ENCODE peak calls at places on chromosomes 16 and 17, in eight cellular contexts. B is Peyer's patch, E is lower leg skin, U is transverse colon, G is ovary, A is prostate gland, S is uterus, X is tibial nerve. M is an unnamed sample.
A peak's percentile ranks its signal among the peaks of the same experiment; 100 is the strongest.

GRCh38 chr17:7383742-7384488 is 3.0 kb downstream of the TNK1 start:
- DNase-seq in E (no peak), G (peak; percentile 56), X (no peak), U (peak; percentile 54), A (no peak), S (peak; percentile 46), B (peak; percentile 75), M (no peak)

GRCh38 chr16:14409563-14409962 is 220.5 kb downstream of the PARN start:
- DNase-seq in B (no peak), U (peak; percentile 47), A (no peak), S (no peak), X (peak; percentile 27), G (no peak), E (peak; percentile 86), M (no peak)

GRCh38 chr16:50360033-50360778 is 8.6 kb downstream of the BRD7 start:
- DNase-seq in X (no peak), U (no peak), B (no peak), S (no peak), E (no peak), G (no peak), A (no peak), M (no peak)

GRCh38 chr17:48738803-48739526 is 10.4 kb upstream of the HOXB13 start:
- DNase-seq in S (no peak), X (no peak), G (no peak), A (peak; percentile 43), E (no peak), B (no peak), U (no peak), M (no peak)

GRCh38 chr17:15263206-15263579 is 1.9 kb downstream of the PMP22 start:
- DNase-seq in S (peak; percentile 88), X (peak; percentile 85), B (peak; percentile 28), E (peak; percentile 98), A (peak; percentile 12), U (peak; percentile 77), G (peak; percentile 86), M (peak; percentile 86)

GRCh38 chr17:32828822-32829221 is 48.1 kb downstream of the MYO1D start:
- DNase-seq in E (no peak), A (no peak), S (no peak), G (no peak), B (no peak), U (no peak), X (no peak), M (no peak)

GRCh38 chr17:79681628-79682261 is 49.0 kb upstream of the ENPP7 start:
- DNase-seq in S (no peak), A (no peak), B (no peak), E (no peak), U (no peak), G (no peak), X (no peak), M (no peak)

GRCh38 chr16:62853887-62854286 is 817.6 kb upstream of the CDH8 start:
- DNase-seq in A (peak; percentile 19), S (no peak), U (no peak), G (no peak), E (no peak), B (no peak), X (no peak), M (no peak)

GRCh38 chr17:62792122-62792800 is 15.9 kb downstream of the MARCHF10 start:
- DNase-seq in X (no peak), U (no peak), E (peak; percentile 56), B (no peak), G (no peak), S (no peak), A (no peak), M (peak; percentile 64)

GRCh38 chr16:11100239-11100750 is 155.7 kb downstream of the SOCS1 start:
- DNase-seq in A (no peak), U (peak; percentile 53), G (peak; percentile 74), X (peak; percentile 42), E (no peak), B (peak; percentile 30), S (peak; percentile 81), M (no peak)

GRCh38 chr16:22424161-22424937 is 49.9 kb upstream of the CDR2 start:
- DNase-seq in B (no peak), S (peak; percentile 47), E (peak; percentile 88), X (peak; percentile 20), U (peak; percentile 18), G (peak; percentile 79), A (peak; percentile 31), M (peak; percentile 89)

GRCh38 chr17:10278218-10278617 is 79.8 kb upstream of the GAS7 start:
- DNase-seq in U (no peak), E (no peak), B (no peak), X (no peak), A (no peak), S (no peak), G (no peak), M (no peak)

GRCh38 chr16:57069053-57069452 is 23.3 kb upstream of the CPNE2 start:
- DNase-seq in X (no peak), U (no peak), G (no peak), B (no peak), S (no peak), E (no peak), A (no peak), M (no peak)

GRCh38 chr17:13601776-13602551 is at the start of gene HS3ST3A1:
- DNase-seq in B (no peak), A (peak; percentile 5), G (peak; percentile 73), X (no peak), S (peak; percentile 58), E (no peak), U (peak; percentile 15), M (peak; percentile 41)

GRCh38 chr16:85641776-85642176 is 28.7 kb downstream of the GSE1 start:
- DNase-seq in G (no peak), B (no peak), E (no peak), A (peak; percentile 66), U (peak; percentile 72), S (no peak), X (no peak), M (peak; percentile 94)

GRCh38 chr17:48570325-48571023 is 7.7 kb downstream of the HOXB4 start:
- DNase-seq in E (no peak), A (no peak), B (no peak), X (no peak), S (no peak), G (no peak), U (no peak), M (peak; percentile 24)

DNA sequence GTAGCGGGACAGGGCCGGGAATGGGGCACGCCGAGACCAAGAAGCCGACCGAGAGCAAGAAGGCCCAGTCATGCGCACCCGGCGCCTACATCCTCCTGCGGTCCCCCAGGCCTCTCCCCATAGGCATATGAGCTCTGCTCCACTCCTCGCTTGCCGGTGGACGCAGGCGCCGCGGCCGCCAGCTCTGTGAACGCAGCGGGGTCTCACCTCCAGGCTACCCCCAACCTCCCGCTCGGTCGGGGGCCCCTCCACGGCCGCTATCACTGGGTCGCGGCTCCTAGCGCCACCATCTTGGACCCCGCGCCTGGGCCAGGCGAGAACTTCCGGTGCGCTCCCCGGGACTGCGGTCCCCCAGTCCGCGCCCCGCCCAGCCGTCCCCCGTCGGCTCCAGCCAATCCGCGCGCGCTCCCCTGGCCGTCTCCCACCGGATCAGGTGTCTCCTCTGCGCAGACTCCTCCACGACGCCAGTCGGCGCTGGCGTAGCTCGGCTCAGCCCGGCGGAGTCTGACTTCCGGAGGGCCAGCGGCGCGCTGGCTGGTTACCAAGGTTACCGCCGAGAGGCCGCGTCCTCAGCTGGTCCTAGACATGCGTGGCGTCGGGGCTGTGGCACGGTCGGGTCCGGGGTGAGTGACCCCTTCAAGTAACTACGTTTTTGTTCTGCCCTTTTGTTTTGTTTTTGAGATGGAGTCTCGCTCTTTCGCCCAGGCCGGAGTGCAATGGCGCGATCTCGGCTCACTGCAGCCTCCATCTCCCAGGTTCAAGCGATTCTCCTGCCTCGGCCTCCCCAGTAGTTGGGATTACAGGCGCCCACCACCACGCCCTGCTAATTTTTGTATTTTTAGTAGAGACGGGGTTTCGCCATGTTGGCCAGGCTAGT is at the start of gene ZNF594:
- DNase-seq in G (peak; percentile 98), X (peak; percentile 88), U (peak; percentile 96), E (peak; percentile 99), A (peak; percentile 94), B (peak; percentile 97), S (peak; percentile 97), M (peak; percentile 96)
- TF ChIP-seq POLR2A in G (peak; percentile 60), X (peak; percentile 36), U (peak; percentile 69), E (no peak), A (peak; percentile 57), B (peak; percentile 64), S (peak; percentile 51), M (peak; percentile 66)

DNA sequence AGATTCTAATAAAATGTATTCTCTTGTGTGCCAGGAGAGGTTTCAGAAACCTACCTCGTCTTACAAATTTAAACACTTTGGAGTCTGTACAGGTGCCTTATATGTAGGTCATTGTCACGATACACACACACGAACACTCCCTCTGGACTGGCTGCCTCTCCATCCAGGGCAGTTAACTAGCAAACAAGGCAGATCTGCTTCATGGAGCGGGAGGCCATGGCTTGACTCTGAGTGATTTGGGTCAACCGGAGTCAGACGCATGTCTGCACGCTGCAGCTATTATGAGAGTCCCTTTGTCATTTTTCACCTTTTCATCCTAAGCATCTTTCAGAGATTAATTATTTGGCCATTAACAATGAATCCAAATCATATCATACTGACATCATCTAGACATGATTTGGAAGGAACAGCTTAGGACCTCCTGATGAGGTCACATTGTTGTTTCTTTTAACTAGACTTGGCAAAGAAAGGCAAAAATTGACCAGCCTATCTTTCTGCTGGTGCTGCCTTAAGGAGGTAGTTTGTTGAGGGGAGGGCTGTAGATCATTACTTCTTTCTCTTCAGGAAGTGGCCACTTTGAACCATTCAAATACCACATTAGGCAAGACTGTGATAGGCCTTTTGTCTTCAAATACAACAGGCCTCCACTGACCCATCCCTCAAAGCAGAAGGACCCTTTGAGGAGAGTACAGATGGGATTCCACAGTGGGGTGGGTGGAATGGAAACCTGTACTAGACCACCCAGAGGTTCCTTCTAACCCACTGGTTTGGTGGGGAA is 58.9 kb downstream of the HLF start:
- DNase-seq in B (no peak), U (no peak), G (no peak), X (no peak), E (no peak), A (no peak), S (no peak), M (no peak)
- TF ChIP-seq POLR2A in B (no peak), U (no peak), G (no peak), X (no peak), E (no peak), A (no peak), S (no peak), M (no peak)

DNA sequence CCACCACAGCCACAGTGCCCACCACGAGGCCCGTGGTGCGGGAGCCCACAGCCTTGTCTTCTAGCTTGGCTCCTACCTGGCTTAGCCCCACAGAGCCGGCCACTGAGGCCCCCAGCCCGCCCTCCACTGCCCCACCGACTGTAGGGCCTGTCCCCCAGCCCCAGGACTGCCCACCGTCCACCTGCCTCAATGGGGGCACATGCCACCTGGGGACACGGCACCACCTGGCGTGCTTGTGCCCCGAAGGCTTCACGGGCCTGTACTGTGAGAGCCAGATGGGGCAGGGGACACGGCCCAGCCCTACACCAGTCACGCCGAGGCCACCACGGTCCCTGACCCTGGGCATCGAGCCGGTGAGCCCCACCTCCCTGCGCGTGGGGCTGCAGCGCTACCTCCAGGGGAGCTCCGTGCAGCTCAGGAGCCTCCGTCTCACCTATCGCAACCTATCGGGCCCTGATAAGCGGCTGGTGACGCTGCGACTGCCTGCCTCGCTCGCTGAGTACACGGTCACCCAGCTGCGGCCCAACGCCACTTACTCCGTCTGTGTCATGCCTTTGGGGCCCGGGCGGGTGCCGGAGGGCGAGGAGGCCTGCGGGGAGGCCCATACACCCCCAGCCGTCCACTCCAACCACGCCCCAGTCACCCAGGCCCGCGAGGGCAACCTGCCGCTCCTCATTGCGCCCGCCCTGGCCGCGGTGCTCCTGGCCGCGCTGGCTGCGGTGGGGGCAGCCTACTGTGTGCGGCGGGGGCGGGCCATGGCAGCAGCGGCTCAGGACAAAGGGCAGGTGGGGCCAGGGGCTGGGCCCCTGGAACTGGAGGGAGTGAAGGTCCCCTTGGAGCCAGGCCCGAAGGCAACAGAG is 10.5 kb downstream of the VASN start:
- DNase-seq in B (no peak), U (no peak), A (no peak), E (no peak), X (no peak), S (no peak), G (no peak), M (no peak)
- TF ChIP-seq POLR2A in B (no peak), U (no peak), A (no peak), E (no peak), X (no peak), S (no peak), G (no peak), M (no peak)

GRCh38 chr16:1450218-1450617 is 5.9 kb upstream of the CCDC154 start:
- DNase-seq in E (no peak), U (no peak), X (no peak), B (no peak), G (no peak), A (no peak), S (no peak), M (no peak)
- TF ChIP-seq POLR2A in E (no peak), U (no peak), X (no peak), B (no peak), G (no peak), A (no peak), S (no peak), M (no peak)